ENCODE peak calls at places on chromosomes 11 and 22, in five cellular contexts. One of them, this sample, is unnamed.

GRCh38 chr11:72223615-72224586 is 666 bp upstream of the INPPL1 start:
- DNase-seq in IMR-90: peak; percentile 56
- DNase-seq in K562: peak; percentile 78
- DNase-seq in prostate gland: peak; percentile 72
- DNase-seq in sigmoid colon: peak; percentile 95
- DNase-seq in this sample: no peak

GRCh38 chr11:101807521-101807920 is 107.3 kb upstream of the CEP126 start:
- DNase-seq in prostate gland: no peak
- DNase-seq in IMR-90: no peak
- DNase-seq in K562: no peak
- DNase-seq in sigmoid colon: no peak
- DNase-seq in this sample: no peak

GRCh38 chr11:33542921-33543320 is 157.7 kb downstream of the C11orf91 start:
- DNase-seq in sigmoid colon: no peak
- DNase-seq in K562: peak; percentile 62
- DNase-seq in IMR-90: peak; percentile 40
- DNase-seq in prostate gland: peak; percentile 8
- DNase-seq in this sample: peak; percentile 21

GRCh38 chr11:65504671-65505433 is 6.0 kb downstream of the MALAT1 start:
- DNase-seq in sigmoid colon: peak; percentile 59
- DNase-seq in IMR-90: peak; percentile 46
- DNase-seq in K562: no peak
- DNase-seq in prostate gland: no peak
- DNase-seq in this sample: no peak

GRCh38 chr11:117394221-117394925 is 66.7 kb downstream of the CEP164 start:
- DNase-seq in IMR-90: no peak
- DNase-seq in prostate gland: no peak
- DNase-seq in sigmoid colon: peak; percentile 45
- DNase-seq in K562: no peak
- DNase-seq in this sample: no peak

GRCh38 chr22:39254789-39255298 is 10.1 kb upstream of the PDGFB start:
- DNase-seq in IMR-90: peak; percentile 79
- DNase-seq in K562: no peak
- DNase-seq in prostate gland: no peak
- DNase-seq in sigmoid colon: no peak
- DNase-seq in this sample: no peak

GRCh38 chr11:78767409-78767932 is 192.8 kb upstream of the NARS2 start:
- DNase-seq in prostate gland: no peak
- DNase-seq in K562: no peak
- DNase-seq in sigmoid colon: no peak
- DNase-seq in IMR-90: peak; percentile 21
- DNase-seq in this sample: no peak

GRCh38 chr11:121350314-121351046 is 57.9 kb downstream of the SC5D start:
- DNase-seq in K562: no peak
- DNase-seq in sigmoid colon: no peak
- DNase-seq in IMR-90: no peak
- DNase-seq in prostate gland: no peak
- DNase-seq in this sample: no peak

GRCh38 chr22:41828516-41828915 is 4.4 kb upstream of the SREBF2 start:
- DNase-seq in K562: no peak
- DNase-seq in prostate gland: no peak
- DNase-seq in sigmoid colon: no peak
- DNase-seq in IMR-90: no peak
- DNase-seq in this sample: no peak

GRCh38 chr11:115552151-115552550 is 47.9 kb upstream of the CADM1 start:
- DNase-seq in prostate gland: no peak
- DNase-seq in K562: no peak
- DNase-seq in sigmoid colon: no peak
- DNase-seq in IMR-90: no peak
- DNase-seq in this sample: no peak

GRCh38 chr22:19775496-19776325 is 15.1 kb downstream of the TBX1 start:
- DNase-seq in IMR-90: no peak
- DNase-seq in sigmoid colon: no peak
- DNase-seq in K562: no peak
- DNase-seq in prostate gland: no peak
- DNase-seq in this sample: no peak

GRCh38 chr11:117271208-117271607 is 19.9 kb upstream of the BACE1-AS start:
- DNase-seq in sigmoid colon: no peak
- DNase-seq in IMR-90: no peak
- DNase-seq in prostate gland: no peak
- DNase-seq in K562: no peak
- DNase-seq in this sample: no peak

GRCh38 chr11:65363770-65364169 is 9.2 kb downstream of the TIGD3 start:
- DNase-seq in sigmoid colon: no peak
- DNase-seq in K562: no peak
- DNase-seq in IMR-90: no peak
- DNase-seq in prostate gland: no peak
- DNase-seq in this sample: no peak

GRCh38 chr22:17366830-17367229 is 2.4 kb upstream of the CECR2 start:
- DNase-seq in prostate gland: no peak
- DNase-seq in sigmoid colon: peak; percentile 73
- DNase-seq in IMR-90: no peak
- DNase-seq in K562: peak; percentile 74
- DNase-seq in this sample: no peak

GRCh38 chr11:26028294-26028954 is 303.5 kb upstream of the ANO3 start:
- DNase-seq in sigmoid colon: no peak
- DNase-seq in prostate gland: no peak
- DNase-seq in IMR-90: peak; percentile 57
- DNase-seq in K562: no peak
- DNase-seq in this sample: no peak

GRCh38 chr11:13702071-13702470 is 33.6 kb downstream of the FAR1 start:
- DNase-seq in sigmoid colon: no peak
- DNase-seq in prostate gland: no peak
- DNase-seq in IMR-90: no peak
- DNase-seq in K562: no peak
- DNase-seq in this sample: no peak

GRCh38 chr22:42676059-42676607 is 26.9 kb upstream of the CYB5R3 start:
- DNase-seq in sigmoid colon: no peak
- DNase-seq in IMR-90: peak; percentile 43
- DNase-seq in K562: no peak
- DNase-seq in prostate gland: no peak
- DNase-seq in this sample: no peak

GRCh38 chr22:50713571-50714056 is 24.4 kb upstream of the ACR start:
- DNase-seq in K562: no peak
- DNase-seq in prostate gland: no peak
- DNase-seq in sigmoid colon: peak; percentile 62
- DNase-seq in IMR-90: no peak
- DNase-seq in this sample: no peak

GRCh38 chr11:86292912-86293606 is 9.0 kb upstream of the HIKESHI start:
- DNase-seq in prostate gland: no peak
- DNase-seq in sigmoid colon: no peak
- DNase-seq in IMR-90: no peak
- DNase-seq in K562: no peak
- DNase-seq in this sample: no peak

GRCh38 chr11:86515297-86516094 is 140.8 kb downstream of the CCDC81 start:
- DNase-seq in IMR-90: peak; percentile 91
- DNase-seq in prostate gland: no peak
- DNase-seq in K562: no peak
- DNase-seq in sigmoid colon: no peak
- DNase-seq in this sample: no peak

GRCh38 chr11:83933008-83933407 is 646.8 kb upstream of the CCDC90B start:
- DNase-seq in prostate gland: no peak
- DNase-seq in sigmoid colon: no peak
- DNase-seq in K562: no peak
- DNase-seq in IMR-90: no peak
- DNase-seq in this sample: no peak

GRCh38 chr11:78295991-78296930 is 107.5 kb downstream of the USP35 start:
- DNase-seq in K562: no peak
- DNase-seq in sigmoid colon: no peak
- DNase-seq in prostate gland: no peak
- DNase-seq in IMR-90: peak; percentile 13
- DNase-seq in this sample: no peak

GRCh38 chr11:131354251-131354701 is 16.1 kb upstream of the NTM start:
- DNase-seq in prostate gland: no peak
- DNase-seq in sigmoid colon: no peak
- DNase-seq in K562: no peak
- DNase-seq in IMR-90: no peak
- DNase-seq in this sample: no peak

GRCh38 chr11:73946798-73947458 is 3.9 kb upstream of the DNAJB13 start:
- DNase-seq in prostate gland: no peak
- DNase-seq in K562: no peak
- DNase-seq in sigmoid colon: peak; percentile 6
- DNase-seq in IMR-90: no peak
- DNase-seq in this sample: no peak

DNA sequence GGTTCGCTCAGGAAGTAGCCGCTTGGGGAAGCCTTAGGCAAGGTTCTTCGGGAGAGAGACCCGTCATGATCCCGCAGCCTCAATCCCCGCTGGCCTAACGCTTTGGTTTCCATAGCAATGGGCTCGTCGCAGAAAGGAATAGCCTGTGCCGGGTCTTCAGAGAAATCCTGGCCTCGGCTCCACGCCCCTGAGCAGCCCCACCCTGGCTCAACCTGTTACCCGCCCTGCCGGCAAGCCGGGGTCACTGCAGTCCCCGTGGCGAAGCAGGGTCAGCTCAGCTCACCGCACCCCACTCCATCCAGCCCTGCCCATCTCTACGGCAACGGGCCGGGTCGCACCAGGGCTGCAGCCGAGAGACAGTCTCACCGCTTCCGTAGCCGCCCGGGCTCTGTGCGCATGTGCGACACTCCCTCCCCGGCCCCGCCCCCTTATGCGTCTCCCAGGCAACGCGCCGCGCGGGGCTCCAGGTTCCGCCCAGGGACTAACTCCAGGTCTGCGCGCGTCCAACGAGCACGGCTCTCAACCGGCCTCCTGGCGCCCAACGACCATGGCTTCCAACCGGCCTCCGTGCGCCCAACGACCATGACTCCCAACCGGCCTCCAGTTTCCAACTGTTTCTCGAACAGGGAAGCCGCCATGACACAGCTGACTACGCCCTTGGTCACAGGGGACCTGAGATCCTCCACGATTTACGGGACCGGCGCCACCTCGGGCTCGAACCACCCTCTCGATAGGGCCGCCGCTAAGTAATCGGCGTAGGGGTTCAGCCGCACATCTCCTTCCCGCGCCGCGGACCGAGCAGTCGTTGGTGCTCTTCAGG is at the start of gene DUSP18:
- DNase-seq in IMR-90: peak; percentile 79
- DNase-seq in prostate gland: peak; percentile 92
- DNase-seq in sigmoid colon: peak; percentile 96
- DNase-seq in K562: peak; percentile 96
- DNase-seq in this sample: peak; percentile 91
- TF ChIP-seq POLR2A in IMR-90: no peak
- TF ChIP-seq POLR2A in prostate gland: peak; percentile 63
- TF ChIP-seq POLR2A in sigmoid colon: peak; percentile 51
- TF ChIP-seq POLR2A in K562: peak; percentile 79
- TF ChIP-seq POLR2A in this sample: peak; percentile 53

GRCh38 chr11:126720539-126721235 is 279.9 kb downstream of the KIRREL3 start:
- DNase-seq in K562: no peak
- DNase-seq in IMR-90: no peak
- DNase-seq in sigmoid colon: no peak
- DNase-seq in prostate gland: no peak
- DNase-seq in this sample: no peak

GRCh38 chr11:126719740-126720139 is 280.8 kb downstream of the KIRREL3 start:
- DNase-seq in prostate gland: no peak
- DNase-seq in K562: no peak
- DNase-seq in IMR-90: no peak
- DNase-seq in sigmoid colon: no peak
- DNase-seq in this sample: no peak

GRCh38 chr11:126722956-126723664 is 277.5 kb downstream of the KIRREL3 start:
- DNase-seq in K562: no peak
- DNase-seq in sigmoid colon: no peak
- DNase-seq in prostate gland: no peak
- DNase-seq in IMR-90: no peak
- DNase-seq in this sample: no peak

GRCh38 chr11:126723665-126724045 is 276.9 kb downstream of the KIRREL3 start:
- DNase-seq in sigmoid colon: no peak
- DNase-seq in prostate gland: no peak
- DNase-seq in IMR-90: peak; percentile 55
- DNase-seq in K562: no peak
- DNase-seq in this sample: no peak

GRCh38 chr11:126722006-126722736 is 278.4 kb downstream of the KIRREL3 start:
- DNase-seq in IMR-90: peak; percentile 27
- DNase-seq in sigmoid colon: no peak
- DNase-seq in prostate gland: no peak
- DNase-seq in K562: no peak
- DNase-seq in this sample: no peak
- H3K36me3 ChIP-seq in IMR-90: no peaks in the 10 kb centered on the region
- H3K36me3 ChIP-seq in sigmoid colon: no peaks in the 10 kb centered on the region
- H3K36me3 ChIP-seq in prostate gland: no peaks in the 10 kb centered on the region
- H3K36me3 ChIP-seq in K562: no peaks in the 10 kb centered on the region
- H3K36me3 ChIP-seq in this sample: no peaks in the 10 kb centered on the region

DNA sequence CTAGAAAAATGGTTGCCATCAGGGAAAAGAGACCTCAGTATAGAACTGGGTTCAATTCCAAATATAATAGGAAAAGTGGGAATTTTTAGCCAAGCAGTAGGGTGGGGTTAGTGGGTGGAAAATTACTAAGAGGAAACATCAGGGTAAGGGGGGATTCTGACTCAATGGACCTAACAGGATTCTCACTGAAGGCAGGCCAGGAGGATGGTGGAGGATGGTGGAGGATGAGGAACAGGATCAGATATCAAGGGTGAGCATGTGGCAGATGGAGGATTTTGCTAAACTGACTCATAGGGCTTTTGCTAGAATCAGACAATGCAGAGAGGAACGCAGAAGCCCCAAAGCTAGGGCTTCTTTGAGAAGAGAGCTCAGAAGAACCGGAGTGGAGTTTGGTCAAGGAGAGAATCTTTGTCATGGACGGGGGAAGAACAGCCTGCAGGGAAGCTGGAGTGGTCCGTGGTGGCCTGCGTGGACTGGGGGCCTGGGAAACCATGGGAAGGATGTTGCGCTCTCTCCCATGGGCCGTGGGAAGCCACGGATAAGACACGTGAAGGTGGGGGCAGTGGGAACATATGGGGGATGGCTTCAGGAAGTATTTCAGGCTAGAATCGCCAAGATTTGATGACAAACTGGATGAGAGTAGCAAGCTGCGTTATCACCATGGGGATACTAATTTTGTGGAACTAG is 165.1 kb downstream of the LDLRAD3 start:
- DNase-seq in prostate gland: no peak
- DNase-seq in IMR-90: no peak
- DNase-seq in sigmoid colon: no peak
- DNase-seq in K562: no peak
- DNase-seq in this sample: no peak
- H3K27ac ChIP-seq in prostate gland: no peak overlapping the region
- H3K27ac ChIP-seq in IMR-90: no peak overlapping the region
- H3K27ac ChIP-seq in sigmoid colon: no peak overlapping the region
- H3K27ac ChIP-seq in K562: peak overlapping the region; percentile 48
- H3K27ac ChIP-seq in this sample: no peak overlapping the region

DNA sequence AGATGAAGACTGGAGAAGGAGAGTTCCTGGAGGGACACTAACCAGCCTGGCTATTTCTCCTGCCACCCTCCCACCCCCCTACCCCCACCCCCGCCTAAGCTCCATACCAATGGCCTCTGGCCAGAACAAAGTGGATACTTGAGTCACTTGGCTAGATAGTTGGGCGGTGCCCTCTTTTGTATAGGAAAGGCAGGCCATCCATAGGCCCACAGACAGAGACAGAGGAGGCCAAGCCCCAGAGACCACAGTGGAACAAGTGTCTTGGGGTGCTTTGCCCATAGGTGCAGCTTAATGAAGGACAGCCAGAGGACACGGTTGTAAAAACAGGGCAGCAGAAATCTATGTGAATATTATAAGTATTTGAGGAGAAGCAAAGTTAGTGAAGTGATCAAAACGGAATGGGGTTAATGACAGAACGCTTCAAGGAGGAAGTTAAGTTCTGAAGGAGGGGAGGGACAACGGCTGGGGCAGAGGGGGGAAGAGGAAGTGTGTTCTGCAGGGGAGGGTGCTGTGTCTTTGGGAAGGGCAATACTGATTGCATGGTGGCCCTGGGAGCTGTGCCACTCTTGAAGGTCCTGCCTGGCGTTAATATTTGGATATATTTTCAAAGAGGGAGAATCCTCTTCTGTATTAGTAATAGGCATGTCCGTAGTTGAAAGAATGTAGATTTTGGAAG is 32.7 kb downstream of the FLI1 start:
- DNase-seq in K562: no peak
- DNase-seq in IMR-90: no peak
- DNase-seq in sigmoid colon: no peak
- DNase-seq in prostate gland: no peak
- DNase-seq in this sample: no peak
- TF ChIP-seq POLR2A in K562: no peak
- TF ChIP-seq POLR2A in IMR-90: no peak
- TF ChIP-seq POLR2A in sigmoid colon: no peak
- TF ChIP-seq POLR2A in prostate gland: no peak
- TF ChIP-seq POLR2A in this sample: no peak

This sample was measured in tibial nerve.